ENCODE peak calls at places on chromosome 18, in five cellular contexts. F is neuronal stem cell, V is mesenchymal stem cell, Q is H9, E is trophoblast cell. G is an unnamed sample.

GRCh38 chr18:41524674-41525470 is 430.2 kb upstream of the PIK3C3 start:
- DNase-seq in F (no peak), V (no peak), Q (no peak), E (no peak), G (no peak)

GRCh38 chr18:21458788-21459187 is 141.7 kb downstream of the ESCO1 start:
- DNase-seq in F (no peak), V (no peak), Q (no peak), E (no peak), G (no peak)

GRCh38 chr18:7305416-7305815 is 74.5 kb downstream of the LRRC30 start:
- DNase-seq in F (no peak), V (no peak), Q (no peak), E (no peak), G (no peak)

GRCh38 chr18:70468861-70469570 is 180.2 kb downstream of the SOCS6 start:
- DNase-seq in F (no peak), V (no peak), Q (no peak), E (no peak), G (no peak)

GRCh38 chr18:62899534-62899933 is 184.2 kb downstream of the PHLPP1 start:
- DNase-seq in F (no peak), V (no peak), Q (no peak), E (no peak), G (no peak)

GRCh38 chr18:22432672-22433137 is 15.0 kb upstream of the CTAGE1 start:
- DNase-seq in F (no peak), V (peak), Q (no peak), E (peak), G (no peak)

GRCh38 chr18:76256897-76257500 is 238.0 kb downstream of the ZNF516 start:
- DNase-seq in F (no peak), V (peak), Q (peak), E (no peak), G (no peak)

GRCh38 chr18:62331581-62332436 is 6.7 kb downstream of the TNFRSF11A start:
- DNase-seq in F (no peak), V (peak), Q (no peak), E (no peak), G (no peak)

GRCh38 chr18:7415081-7415894 is 151.8 kb upstream of the PTPRM start:
- DNase-seq in F (no peak), V (peak), Q (no peak), E (no peak), G (no peak)

GRCh38 chr18:79393626-79394401 is 1.9 kb upstream of the NFATC1 start:
- DNase-seq in F (no peak), V (peak), Q (peak), E (peak), G (no peak)

GRCh38 chr18:23114911-23115310 is 20.4 kb upstream of the CABLES1 start:
- DNase-seq in F (no peak), V (peak), Q (no peak), E (no peak), G (no peak)

GRCh38 chr18:48409591-48410094 is 460 bp upstream of the ZBTB7C start:
- DNase-seq in F (no peak), V (no peak), Q (peak), E (no peak), G (no peak)

GRCh38 chr18:54679318-54680149 is 88.5 kb downstream of the DYNAP start:
- DNase-seq in F (peak), V (peak), Q (no peak), E (no peak), G (no peak)

GRCh38 chr18:46770708-46771107 is 13.9 kb upstream of the ST8SIA5 start:
- DNase-seq in F (no peak), V (no peak), Q (no peak), E (no peak), G (no peak)

GRCh38 chr18:13387856-13388548 is 169.4 kb downstream of the LDLRAD4 start:
- DNase-seq in F (no peak), V (peak), Q (no peak), E (no peak), G (no peak)

GRCh38 chr18:51400721-51401120 is 203.2 kb upstream of the MEX3C start:
- DNase-seq in F (no peak), V (no peak), Q (no peak), E (no peak), G (no peak)

GRCh38 chr18:35174093-35174731 is 66.6 kb upstream of the ZNF397 start:
- DNase-seq in F (no peak), V (no peak), Q (no peak), E (no peak), G (no peak)

GRCh38 chr18:27695054-27695453 is 481.9 kb downstream of the CDH2 start:
- DNase-seq in F (no peak), V (no peak), Q (peak), E (no peak), G (no peak)

GRCh38 chr18:9612215-9612830 is 2.0 kb downstream of the PPP4R1 start:
- DNase-seq in F (no peak), V (peak), Q (no peak), E (peak), G (no peak)

GRCh38 chr18:48589797-48590519 is 51.1 kb downstream of the CTIF start:
- DNase-seq in F (no peak), V (no peak), Q (no peak), E (no peak), G (no peak)

GRCh38 chr18:7000484-7001096 is 117.0 kb downstream of the LAMA1 start:
- DNase-seq in F (no peak), V (peak), Q (no peak), E (no peak), G (no peak)

GRCh38 chr18:7641813-7642212 is 74.7 kb downstream of the PTPRM start:
- DNase-seq in F (no peak), V (no peak), Q (no peak), E (no peak), G (no peak)

GRCh38 chr18:75618146-75618545 is 190.6 kb upstream of the SMIM21 start:
- DNase-seq in F (no peak), V (no peak), Q (no peak), E (no peak), G (no peak)

GRCh38 chr18:3383381-3383915 is 66.5 kb upstream of the TGIF1 start:
- DNase-seq in F (peak), V (peak), Q (no peak), E (peak), G (no peak)

GRCh38 chr18:72458256-72458655 is 85.9 kb downstream of the CBLN2 start:
- DNase-seq in F (no peak), V (no peak), Q (no peak), E (no peak), G (no peak)

GRCh38 chr18:8232791-8233190 is 376.4 kb upstream of the RAB12 start:
- DNase-seq in F (no peak), V (no peak), Q (peak), E (peak), G (no peak)

GRCh38 chr18:45567123-45567522 is 48.2 kb upstream of the SLC14A2 start:
- DNase-seq in F (no peak), V (peak), Q (peak), E (no peak), G (no peak)

GRCh38 chr18:3265564-3266033 is 3.7 kb downstream of the MYL12B start:
- DNase-seq in F (no peak), V (peak), Q (no peak), E (no peak), G (no peak)

GRCh38 chr18:61199131-61199903 is 133.9 kb upstream of the CDH20 start:
- DNase-seq in F (no peak), V (no peak), Q (no peak), E (peak), G (no peak)

GRCh38 chr18:42052137-42052708 is 97.2 kb downstream of the PIK3C3 start:
- DNase-seq in F (no peak), V (peak), Q (no peak), E (no peak), G (no peak)

GRCh38 chr18:62566199-62566598 is 43.4 kb downstream of the ZCCHC2 start:
- DNase-seq in F (no peak), V (peak), Q (no peak), E (no peak), G (peak)

GRCh38 chr18:48230459-48231113 is 178.6 kb downstream of the ZBTB7C start:
- DNase-seq in F (peak), V (peak), Q (peak), E (peak), G (peak)

GRCh38 chr18:59344990-59345389 is 14.1 kb downstream of the LMAN1 start:
- DNase-seq in F (no peak), V (no peak), Q (no peak), E (no peak), G (no peak)

GRCh38 chr18:23943903-23944624 is 70.5 kb upstream of the TTC39C start:
- DNase-seq in F (no peak), V (peak), Q (no peak), E (peak), G (no peak)

GRCh38 chr18:40534748-40535147 is 1420.3 kb upstream of the PIK3C3 start:
- DNase-seq in F (no peak), V (peak), Q (no peak), E (no peak), G (no peak)

GRCh38 chr18:48669180-48669675 is 130.4 kb downstream of the CTIF start:
- DNase-seq in F (no peak), V (no peak), Q (no peak), E (no peak), G (no peak)

GRCh38 chr18:3254725-3255124 is 7.1 kb downstream of the MYL12A start:
- DNase-seq in F (no peak), V (no peak), Q (no peak), E (no peak), G (no peak)

GRCh38 chr18:80033181-80034067 is 810 bp upstream of the RBFA start:
- DNase-seq in F (no peak), V (peak), Q (peak), E (peak), G (peak)

GRCh38 chr18:55186588-55186987 is 227.3 kb upstream of the CCDC68 start:
- DNase-seq in F (no peak), V (no peak), Q (no peak), E (no peak), G (no peak)

GRCh38 chr18:9436176-9436575 is 39.1 kb upstream of the RALBP1 start:
- DNase-seq in F (no peak), V (no peak), Q (no peak), E (no peak), G (no peak)

GRCh38 chr18:32420084-32420483 is 50.6 kb downstream of the GAREM1 start:
- DNase-seq in F (no peak), V (no peak), Q (no peak), E (no peak), G (no peak)
- H2BK12ac ChIP-seq in F (no peak), V (no peak), Q (no peak), E (no peak), G (no peak)

GRCh38 chr18:36314754-36315153 is 17.2 kb downstream of the FHOD3 start:
- DNase-seq in F (no peak), V (peak), Q (peak), E (no peak), G (peak)

GRCh38 chr18:36311026-36311570 is 13.6 kb downstream of the FHOD3 start:
- DNase-seq in F (no peak), V (no peak), Q (peak), E (no peak), G (no peak)

GRCh38 chr18:36314098-36314497 is 16.6 kb downstream of the FHOD3 start:
- DNase-seq in F (no peak), V (peak), Q (peak), E (no peak), G (no peak)

GRCh38 chr18:36315736-36316135 is 18.2 kb downstream of the FHOD3 start:
- DNase-seq in F (no peak), V (peak), Q (peak), E (no peak), G (no peak)

DNA sequence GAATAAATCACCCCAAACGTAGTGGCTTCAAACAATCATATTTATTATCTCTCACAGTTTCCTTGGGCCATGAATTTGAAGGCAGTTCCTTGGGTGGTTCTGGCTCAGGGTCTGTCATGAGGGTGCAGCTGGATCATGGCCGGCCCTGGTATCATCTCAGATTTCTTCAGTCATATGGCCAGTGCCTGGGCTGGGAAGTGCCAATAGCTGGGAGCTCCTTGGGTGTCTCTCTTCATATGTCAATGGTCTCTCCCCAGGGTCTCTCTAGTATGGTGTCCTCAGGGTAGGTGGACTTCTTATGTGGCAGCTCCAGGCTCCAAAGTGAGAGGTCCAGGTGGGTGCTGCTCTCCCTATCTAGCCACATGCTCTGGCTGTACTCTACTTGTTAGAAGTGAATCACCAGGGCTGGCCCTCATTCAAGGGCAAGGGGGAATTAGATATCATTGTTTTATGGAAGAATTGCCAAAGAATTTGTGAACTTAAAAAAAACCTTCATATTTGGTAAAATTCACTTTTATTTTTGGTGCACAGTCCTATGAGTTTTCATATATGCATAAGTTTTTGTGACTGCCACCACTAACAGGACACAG is 15.4 kb downstream of the FHOD3 start:
- DNase-seq in F (no peak), V (no peak), Q (peak), E (no peak), G (no peak)
- H2BK12ac ChIP-seq in F (no peak), V (no peak), Q (no peak), E (no peak), G (no peak)

GRCh38 chr18:74390900-74391299 is 66.2 kb downstream of the DIPK1C start:
- DNase-seq in F (no peak), V (no peak), Q (no peak), E (no peak), G (no peak)
- H2BK12ac ChIP-seq in F (no peak), V (no peak), Q (no peak), E (no peak), G (no peak)

DNA sequence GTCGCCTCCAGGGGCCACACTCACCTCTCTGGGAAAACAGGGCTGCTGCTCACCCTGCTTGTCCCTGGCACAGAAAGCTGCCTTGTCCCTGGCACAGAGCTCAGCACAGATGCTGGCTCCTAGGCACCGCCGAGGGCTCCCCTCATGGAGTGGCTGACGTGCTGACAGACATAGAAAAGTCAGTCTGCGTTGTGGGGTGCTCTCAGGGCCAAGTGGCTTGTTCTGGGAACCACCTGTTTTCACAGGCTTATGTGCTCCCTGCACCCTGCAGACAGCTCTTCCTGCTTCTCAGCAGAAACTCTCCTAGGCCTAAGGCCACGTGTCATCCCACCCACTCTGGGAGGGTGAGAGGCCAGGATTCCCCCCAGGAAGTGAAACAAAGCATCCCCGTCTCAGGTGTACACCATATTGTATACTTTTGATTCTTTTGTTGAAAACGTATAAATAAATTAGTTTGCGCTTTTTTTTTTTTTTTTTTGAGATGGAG is 84.7 kb upstream of the TMEM200C start:
- DNase-seq in F (no peak), V (no peak), Q (peak), E (no peak), G (no peak)
- H2BK12ac ChIP-seq in F (peak), V (no peak), Q (no peak), E (no peak), G (no peak)